ENCODE peak calls at places on chromosomes 2 and 18, in eight cellular contexts. One of them, this sample, is unnamed.

GRCh38 chr2:209593930-209594329 is 170.1 kb downstream of the MAP2 start:
- DNase-seq in nucleus accumbens: no peak
- DNase-seq in activated naive CD8-positive, alpha-beta T cell treated with anti-CD3 and anti-CD28 coated beads, Interleukin-2, amount 10 ng/mL, durations not matched to agents 7 days and 5 days: no peak
- DNase-seq in heart left ventricle: no peak
- DNase-seq in heart right ventricle: no peak
- DNase-seq in T47D: no peak
- DNase-seq in stimulated activated CD4-positive, alpha-beta T cell treated with anti-CD3 and anti-CD28 coated beads, Interleukin-4, amount 100 ng/mL, for 1 hour: no peak
- DNase-seq in nephron progenitor cell: no peak
- DNase-seq in this sample: no peak

GRCh38 chr2:163414121-163414520 is 321.7 kb downstream of the FIGN start:
- DNase-seq in nucleus accumbens: no peak
- DNase-seq in activated naive CD8-positive, alpha-beta T cell treated with anti-CD3 and anti-CD28 coated beads, Interleukin-2, amount 10 ng/mL, durations not matched to agents 7 days and 5 days: no peak
- DNase-seq in heart left ventricle: no peak
- DNase-seq in heart right ventricle: no peak
- DNase-seq in T47D: no peak
- DNase-seq in stimulated activated CD4-positive, alpha-beta T cell treated with anti-CD3 and anti-CD28 coated beads, Interleukin-4, amount 100 ng/mL, for 1 hour: no peak
- DNase-seq in nephron progenitor cell: no peak
- DNase-seq in this sample: no peak

GRCh38 chr18:35618703-35619102 is 37.2 kb downstream of the GALNT1 start:
- DNase-seq in nucleus accumbens: no peak
- DNase-seq in activated naive CD8-positive, alpha-beta T cell treated with anti-CD3 and anti-CD28 coated beads, Interleukin-2, amount 10 ng/mL, durations not matched to agents 7 days and 5 days: no peak
- DNase-seq in heart left ventricle: no peak
- DNase-seq in heart right ventricle: no peak
- DNase-seq in T47D: no peak
- DNase-seq in stimulated activated CD4-positive, alpha-beta T cell treated with anti-CD3 and anti-CD28 coated beads, Interleukin-4, amount 100 ng/mL, for 1 hour: no peak
- DNase-seq in nephron progenitor cell: no peak
- DNase-seq in this sample: no peak

GRCh38 chr2:161039071-161039470 is 121.2 kb upstream of the TANK start:
- DNase-seq in nucleus accumbens: no peak
- DNase-seq in activated naive CD8-positive, alpha-beta T cell treated with anti-CD3 and anti-CD28 coated beads, Interleukin-2, amount 10 ng/mL, durations not matched to agents 7 days and 5 days: no peak
- DNase-seq in heart left ventricle: no peak
- DNase-seq in heart right ventricle: no peak
- DNase-seq in T47D: no peak
- DNase-seq in stimulated activated CD4-positive, alpha-beta T cell treated with anti-CD3 and anti-CD28 coated beads, Interleukin-4, amount 100 ng/mL, for 1 hour: no peak
- DNase-seq in nephron progenitor cell: no peak
- DNase-seq in this sample: no peak

GRCh38 chr2:193963472-193964119 is 1693.4 kb upstream of the SLC39A10 start:
- DNase-seq in nucleus accumbens: no peak
- DNase-seq in activated naive CD8-positive, alpha-beta T cell treated with anti-CD3 and anti-CD28 coated beads, Interleukin-2, amount 10 ng/mL, durations not matched to agents 7 days and 5 days: no peak
- DNase-seq in heart left ventricle: no peak
- DNase-seq in heart right ventricle: no peak
- DNase-seq in T47D: peak; percentile 59
- DNase-seq in stimulated activated CD4-positive, alpha-beta T cell treated with anti-CD3 and anti-CD28 coated beads, Interleukin-4, amount 100 ng/mL, for 1 hour: no peak
- DNase-seq in nephron progenitor cell: peak; percentile 25
- DNase-seq in this sample: no peak

GRCh38 chr18:54877076-54877475 is 48.8 kb downstream of the RAB27B start:
- DNase-seq in nucleus accumbens: no peak
- DNase-seq in activated naive CD8-positive, alpha-beta T cell treated with anti-CD3 and anti-CD28 coated beads, Interleukin-2, amount 10 ng/mL, durations not matched to agents 7 days and 5 days: no peak
- DNase-seq in heart left ventricle: no peak
- DNase-seq in heart right ventricle: no peak
- DNase-seq in T47D: no peak
- DNase-seq in stimulated activated CD4-positive, alpha-beta T cell treated with anti-CD3 and anti-CD28 coated beads, Interleukin-4, amount 100 ng/mL, for 1 hour: no peak
- DNase-seq in nephron progenitor cell: no peak
- DNase-seq in this sample: no peak

GRCh38 chr2:239778861-239779591 is 246.1 kb downstream of the NDUFA10 start:
- DNase-seq in nucleus accumbens: no peak
- DNase-seq in activated naive CD8-positive, alpha-beta T cell treated with anti-CD3 and anti-CD28 coated beads, Interleukin-2, amount 10 ng/mL, durations not matched to agents 7 days and 5 days: peak; percentile 16
- DNase-seq in heart left ventricle: no peak
- DNase-seq in heart right ventricle: no peak
- DNase-seq in T47D: no peak
- DNase-seq in stimulated activated CD4-positive, alpha-beta T cell treated with anti-CD3 and anti-CD28 coated beads, Interleukin-4, amount 100 ng/mL, for 1 hour: no peak
- DNase-seq in nephron progenitor cell: no peak
- DNase-seq in this sample: no peak

GRCh38 chr18:9008709-9009635 is 93.5 kb upstream of the NDUFV2 start:
- DNase-seq in nucleus accumbens: no peak
- DNase-seq in activated naive CD8-positive, alpha-beta T cell treated with anti-CD3 and anti-CD28 coated beads, Interleukin-2, amount 10 ng/mL, durations not matched to agents 7 days and 5 days: no peak
- DNase-seq in heart left ventricle: no peak
- DNase-seq in heart right ventricle: no peak
- DNase-seq in T47D: no peak
- DNase-seq in stimulated activated CD4-positive, alpha-beta T cell treated with anti-CD3 and anti-CD28 coated beads, Interleukin-4, amount 100 ng/mL, for 1 hour: no peak
- DNase-seq in nephron progenitor cell: no peak
- DNase-seq in this sample: no peak

GRCh38 chr2:229407170-229407569 is 136.1 kb upstream of the PID1 start:
- DNase-seq in nucleus accumbens: no peak
- DNase-seq in activated naive CD8-positive, alpha-beta T cell treated with anti-CD3 and anti-CD28 coated beads, Interleukin-2, amount 10 ng/mL, durations not matched to agents 7 days and 5 days: no peak
- DNase-seq in heart left ventricle: peak; percentile 81
- DNase-seq in heart right ventricle: peak; percentile 58
- DNase-seq in T47D: peak; percentile 45
- DNase-seq in stimulated activated CD4-positive, alpha-beta T cell treated with anti-CD3 and anti-CD28 coated beads, Interleukin-4, amount 100 ng/mL, for 1 hour: no peak
- DNase-seq in nephron progenitor cell: no peak
- DNase-seq in this sample: peak; percentile 92

GRCh38 chr2:220466251-220466691 is 838.8 kb downstream of the SLC4A3 start:
- DNase-seq in nucleus accumbens: no peak
- DNase-seq in activated naive CD8-positive, alpha-beta T cell treated with anti-CD3 and anti-CD28 coated beads, Interleukin-2, amount 10 ng/mL, durations not matched to agents 7 days and 5 days: no peak
- DNase-seq in heart left ventricle: no peak
- DNase-seq in heart right ventricle: no peak
- DNase-seq in T47D: no peak
- DNase-seq in stimulated activated CD4-positive, alpha-beta T cell treated with anti-CD3 and anti-CD28 coated beads, Interleukin-4, amount 100 ng/mL, for 1 hour: no peak
- DNase-seq in nephron progenitor cell: no peak
- DNase-seq in this sample: no peak

GRCh38 chr18:53883771-53884170 is 340.7 kb downstream of the MBD2 start:
- DNase-seq in nucleus accumbens: no peak
- DNase-seq in activated naive CD8-positive, alpha-beta T cell treated with anti-CD3 and anti-CD28 coated beads, Interleukin-2, amount 10 ng/mL, durations not matched to agents 7 days and 5 days: no peak
- DNase-seq in heart left ventricle: no peak
- DNase-seq in heart right ventricle: no peak
- DNase-seq in T47D: no peak
- DNase-seq in stimulated activated CD4-positive, alpha-beta T cell treated with anti-CD3 and anti-CD28 coated beads, Interleukin-4, amount 100 ng/mL, for 1 hour: no peak
- DNase-seq in nephron progenitor cell: no peak
- DNase-seq in this sample: no peak

GRCh38 chr2:236977999-236978398 is 107.7 kb upstream of the COPS8 start:
- DNase-seq in nucleus accumbens: no peak
- DNase-seq in activated naive CD8-positive, alpha-beta T cell treated with anti-CD3 and anti-CD28 coated beads, Interleukin-2, amount 10 ng/mL, durations not matched to agents 7 days and 5 days: no peak
- DNase-seq in heart left ventricle: no peak
- DNase-seq in heart right ventricle: no peak
- DNase-seq in T47D: no peak
- DNase-seq in stimulated activated CD4-positive, alpha-beta T cell treated with anti-CD3 and anti-CD28 coated beads, Interleukin-4, amount 100 ng/mL, for 1 hour: no peak
- DNase-seq in nephron progenitor cell: no peak
- DNase-seq in this sample: no peak

GRCh38 chr2:86331391-86331790 is 6.0 kb downstream of the REEP1 start:
- DNase-seq in nucleus accumbens: no peak
- DNase-seq in activated naive CD8-positive, alpha-beta T cell treated with anti-CD3 and anti-CD28 coated beads, Interleukin-2, amount 10 ng/mL, durations not matched to agents 7 days and 5 days: no peak
- DNase-seq in heart left ventricle: no peak
- DNase-seq in heart right ventricle: no peak
- DNase-seq in T47D: no peak
- DNase-seq in stimulated activated CD4-positive, alpha-beta T cell treated with anti-CD3 and anti-CD28 coated beads, Interleukin-4, amount 100 ng/mL, for 1 hour: no peak
- DNase-seq in nephron progenitor cell: no peak
- DNase-seq in this sample: no peak

GRCh38 chr2:215357660-215358059 is 45.8 kb downstream of the ATIC start:
- DNase-seq in nucleus accumbens: no peak
- DNase-seq in activated naive CD8-positive, alpha-beta T cell treated with anti-CD3 and anti-CD28 coated beads, Interleukin-2, amount 10 ng/mL, durations not matched to agents 7 days and 5 days: no peak
- DNase-seq in heart left ventricle: no peak
- DNase-seq in heart right ventricle: no peak
- DNase-seq in T47D: no peak
- DNase-seq in stimulated activated CD4-positive, alpha-beta T cell treated with anti-CD3 and anti-CD28 coated beads, Interleukin-4, amount 100 ng/mL, for 1 hour: no peak
- DNase-seq in nephron progenitor cell: no peak
- DNase-seq in this sample: no peak

GRCh38 chr2:132640116-132640515 is 29.9 kb downstream of the LYPD1 start:
- DNase-seq in nucleus accumbens: no peak
- DNase-seq in activated naive CD8-positive, alpha-beta T cell treated with anti-CD3 and anti-CD28 coated beads, Interleukin-2, amount 10 ng/mL, durations not matched to agents 7 days and 5 days: no peak
- DNase-seq in heart left ventricle: no peak
- DNase-seq in heart right ventricle: no peak
- DNase-seq in T47D: no peak
- DNase-seq in stimulated activated CD4-positive, alpha-beta T cell treated with anti-CD3 and anti-CD28 coated beads, Interleukin-4, amount 100 ng/mL, for 1 hour: no peak
- DNase-seq in nephron progenitor cell: no peak
- DNase-seq in this sample: no peak

GRCh38 chr2:85066874-85067351 is 66.3 kb upstream of the TCF7L1 start:
- DNase-seq in nucleus accumbens: peak; percentile 60
- DNase-seq in activated naive CD8-positive, alpha-beta T cell treated with anti-CD3 and anti-CD28 coated beads, Interleukin-2, amount 10 ng/mL, durations not matched to agents 7 days and 5 days: peak; percentile 45
- DNase-seq in heart left ventricle: peak; percentile 75
- DNase-seq in heart right ventricle: peak; percentile 75
- DNase-seq in T47D: peak; percentile 73
- DNase-seq in stimulated activated CD4-positive, alpha-beta T cell treated with anti-CD3 and anti-CD28 coated beads, Interleukin-4, amount 100 ng/mL, for 1 hour: peak; percentile 47
- DNase-seq in nephron progenitor cell: peak; percentile 87
- DNase-seq in this sample: peak; percentile 81

GRCh38 chr2:237725661-237726060 is 72.9 kb upstream of the RBM44 start:
- DNase-seq in nucleus accumbens: no peak
- DNase-seq in activated naive CD8-positive, alpha-beta T cell treated with anti-CD3 and anti-CD28 coated beads, Interleukin-2, amount 10 ng/mL, durations not matched to agents 7 days and 5 days: no peak
- DNase-seq in heart left ventricle: no peak
- DNase-seq in heart right ventricle: no peak
- DNase-seq in T47D: no peak
- DNase-seq in stimulated activated CD4-positive, alpha-beta T cell treated with anti-CD3 and anti-CD28 coated beads, Interleukin-4, amount 100 ng/mL, for 1 hour: no peak
- DNase-seq in nephron progenitor cell: no peak
- DNase-seq in this sample: no peak

GRCh38 chr2:162297925-162298552 is 20.4 kb downstream of the IFIH1 start:
- DNase-seq in nucleus accumbens: peak; percentile 43
- DNase-seq in activated naive CD8-positive, alpha-beta T cell treated with anti-CD3 and anti-CD28 coated beads, Interleukin-2, amount 10 ng/mL, durations not matched to agents 7 days and 5 days: no peak
- DNase-seq in heart left ventricle: no peak
- DNase-seq in heart right ventricle: peak; percentile 83
- DNase-seq in T47D: peak; percentile 77
- DNase-seq in stimulated activated CD4-positive, alpha-beta T cell treated with anti-CD3 and anti-CD28 coated beads, Interleukin-4, amount 100 ng/mL, for 1 hour: peak; percentile 4
- DNase-seq in nephron progenitor cell: peak; percentile 65
- DNase-seq in this sample: peak; percentile 87

GRCh38 chr2:118059919-118060478 is 28.3 kb upstream of the INSIG2 start:
- DNase-seq in nucleus accumbens: no peak
- DNase-seq in activated naive CD8-positive, alpha-beta T cell treated with anti-CD3 and anti-CD28 coated beads, Interleukin-2, amount 10 ng/mL, durations not matched to agents 7 days and 5 days: no peak
- DNase-seq in heart left ventricle: no peak
- DNase-seq in heart right ventricle: no peak
- DNase-seq in T47D: no peak
- DNase-seq in stimulated activated CD4-positive, alpha-beta T cell treated with anti-CD3 and anti-CD28 coated beads, Interleukin-4, amount 100 ng/mL, for 1 hour: no peak
- DNase-seq in nephron progenitor cell: no peak
- DNase-seq in this sample: no peak

GRCh38 chr2:222900354-222900753 is 39.5 kb downstream of the ACSL3 start:
- DNase-seq in nucleus accumbens: no peak
- DNase-seq in activated naive CD8-positive, alpha-beta T cell treated with anti-CD3 and anti-CD28 coated beads, Interleukin-2, amount 10 ng/mL, durations not matched to agents 7 days and 5 days: no peak
- DNase-seq in heart left ventricle: no peak
- DNase-seq in heart right ventricle: no peak
- DNase-seq in T47D: no peak
- DNase-seq in stimulated activated CD4-positive, alpha-beta T cell treated with anti-CD3 and anti-CD28 coated beads, Interleukin-4, amount 100 ng/mL, for 1 hour: no peak
- DNase-seq in nephron progenitor cell: no peak
- DNase-seq in this sample: no peak

GRCh38 chr2:39730685-39731302 is 48.3 kb downstream of the THUMPD2 start:
- DNase-seq in nucleus accumbens: no peak
- DNase-seq in activated naive CD8-positive, alpha-beta T cell treated with anti-CD3 and anti-CD28 coated beads, Interleukin-2, amount 10 ng/mL, durations not matched to agents 7 days and 5 days: no peak
- DNase-seq in heart left ventricle: no peak
- DNase-seq in heart right ventricle: no peak
- DNase-seq in T47D: peak; percentile 57
- DNase-seq in stimulated activated CD4-positive, alpha-beta T cell treated with anti-CD3 and anti-CD28 coated beads, Interleukin-4, amount 100 ng/mL, for 1 hour: no peak
- DNase-seq in nephron progenitor cell: no peak
- DNase-seq in this sample: no peak

This sample was measured in uterus.